ENCODE peak calls at places on chromosomes 6 and 20, in seven cellular contexts. B is endodermal cell, O is fibroblast of mammary gland, R is GM12865, U is cardiac fibroblast, V is Panc1, N is MM.1S. T is an unnamed sample.

GRCh38 chr6:6696867-6697531 is 108.5 kb downstream of the LY86 start:
- DNase-seq in B (peak), O (peak), R (peak), U (peak), V (no peak), N (no peak), T (peak)

GRCh38 chr6:57224769-57225515 is 2.8 kb upstream of the RAB23 start:
- DNase-seq in B (no peak), O (peak), R (no peak), U (peak), V (no peak), N (no peak), T (peak)

GRCh38 chr20:62225820-62226635 is 6.0 kb upstream of the HRH3 start:
- DNase-seq in B (no peak), O (no peak), R (no peak), U (no peak), V (no peak), N (no peak), T (no peak)

GRCh38 chr6:32195652-32195901 is 3.1 kb upstream of the GPSM3 start:
- DNase-seq in B (peak), O (peak), R (peak), U (peak), V (peak), N (peak), T (peak)

GRCh38 chr6:86153529-86153928 is 510.8 kb upstream of the SYNCRIP start:
- DNase-seq in B (no peak), O (no peak), R (no peak), U (no peak), V (no peak), N (no peak), T (no peak)

GRCh38 chr20:62953167-62953838 is 794 bp downstream of the SLC17A9 start:
- DNase-seq in B (peak), O (no peak), R (peak), U (no peak), V (no peak), N (no peak), T (peak)

GRCh38 chr6:153032255-153032882 is 29.9 kb upstream of the MTRF1L start:
- DNase-seq in B (no peak), O (peak), R (peak), U (peak), V (no peak), N (peak), T (peak)

GRCh38 chr6:16735014-16735413 is 26.2 kb downstream of the ATXN1 start:
- DNase-seq in B (no peak), O (no peak), R (no peak), U (no peak), V (no peak), N (no peak), T (no peak)

GRCh38 chr6:90135672-90136071 is 161.0 kb downstream of the BACH2 start:
- DNase-seq in B (no peak), O (peak), R (no peak), U (peak), V (no peak), N (no peak), T (peak)

GRCh38 chr20:51698252-51698651 is 69.9 kb downstream of the ATP9A start:
- DNase-seq in B (no peak), O (no peak), R (no peak), U (no peak), V (no peak), N (no peak), T (no peak)

GRCh38 chr6:158311193-158311592 is 1.1 kb upstream of the TULP4 start:
- DNase-seq in B (no peak), O (peak), R (no peak), U (peak), V (no peak), N (no peak), T (no peak)

GRCh38 chr20:46649650-46649949 is 1.7 kb downstream of the SLC13A3 start:
- DNase-seq in B (no peak), O (no peak), R (no peak), U (no peak), V (no peak), N (no peak), T (no peak)

GRCh38 chr20:46649965-46650542 is 1.2 kb downstream of the SLC13A3 start:
- DNase-seq in B (no peak), O (no peak), R (no peak), U (no peak), V (no peak), N (no peak), T (no peak)

GRCh38 chr20:46650575-46651090 is 626 bp downstream of the SLC13A3 start:
- DNase-seq in B (no peak), O (no peak), R (no peak), U (no peak), V (no peak), N (no peak), T (no peak)

GRCh38 chr20:46647469-46647868 is 3.8 kb downstream of the SLC13A3 start:
- DNase-seq in B (no peak), O (no peak), R (no peak), U (no peak), V (no peak), N (no peak), T (no peak)

GRCh38 chr20:46648903-46649649 is 2.2 kb downstream of the SLC13A3 start:
- DNase-seq in B (peak), O (no peak), R (peak), U (no peak), V (no peak), N (no peak), T (no peak)
- TF ChIP-seq CTCF in B (peak), O (no peak), R (peak), U (no peak), V (no peak), N (no peak), T (no peak)

DNA sequence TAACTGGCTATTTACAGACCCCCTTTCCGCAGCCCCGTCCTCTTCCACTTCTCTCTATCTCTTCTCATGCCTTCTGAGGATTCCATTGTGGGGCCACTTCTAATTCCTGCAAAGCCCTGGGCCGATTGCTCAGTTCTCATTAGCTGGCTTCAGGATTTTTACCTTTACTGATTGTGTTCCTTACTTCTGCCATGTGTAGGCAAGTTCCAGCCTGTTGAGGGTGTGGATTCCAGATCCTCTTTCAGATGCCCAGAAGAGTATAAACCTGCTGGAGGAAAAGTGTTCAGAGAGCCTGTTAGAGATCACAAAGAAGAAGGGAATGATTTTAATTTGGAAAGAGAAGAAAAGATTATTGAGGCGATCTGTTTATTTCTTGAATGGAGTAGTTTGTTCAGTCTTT is 5.4 kb downstream of the DSE start:
- DNase-seq in B (no peak), O (no peak), R (no peak), U (no peak), V (no peak), N (no peak), T (no peak)
- H3K4me3 ChIP-seq in B (no peak), O (no peak), R (no peak), U (no peak), V (no peak), N (no peak), T (no peak)

GRCh38 chr6:166772518-166772917 is 145.5 kb upstream of the RPS6KA2 start:
- DNase-seq in B (peak), O (no peak), R (no peak), U (no peak), V (no peak), N (no peak), T (no peak)
- TF ChIP-seq CTCF in B (peak), O (peak), R (no peak), U (peak), V (peak), N (no peak), T (no peak)

GRCh38 chr20:46120136-46120535 is 2.0 kb downstream of the CD40 start:
- DNase-seq in B (no peak), O (no peak), R (no peak), U (no peak), V (no peak), N (no peak), T (no peak)

GRCh38 chr20:46118481-46119020 is 437 bp downstream of the CD40 start:
- DNase-seq in B (peak), O (peak), R (peak), U (no peak), V (no peak), N (peak), T (no peak)

GRCh38 chr20:46119028-46119546 is 973 bp downstream of the CD40 start:
- DNase-seq in B (no peak), O (no peak), R (peak), U (no peak), V (no peak), N (no peak), T (no peak)

GRCh38 chr20:46117704-46118467 is at the start of gene CD40:
- DNase-seq in B (peak), O (peak), R (peak), U (peak), V (peak), N (peak), T (peak)

DNA sequence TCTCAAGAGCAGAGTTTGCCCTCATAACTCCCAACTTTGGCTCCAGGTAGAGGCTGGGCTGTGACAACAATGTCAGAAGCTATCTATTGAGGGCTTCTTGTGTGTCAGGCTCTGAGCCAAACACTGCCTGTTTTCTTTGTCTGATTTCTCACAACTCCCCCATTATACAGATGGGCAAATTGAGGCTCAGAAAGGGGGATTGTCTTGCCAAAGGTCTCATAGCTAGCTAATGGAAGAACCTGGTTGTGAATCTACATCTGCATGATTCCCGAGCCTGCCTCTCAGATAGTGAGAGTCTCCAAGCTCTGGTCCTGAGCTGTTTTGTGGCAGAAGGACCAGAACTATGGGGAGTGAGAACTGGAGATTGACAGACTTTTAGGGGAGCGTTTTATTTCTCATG is 1.4 kb downstream of the CD40 start:
- DNase-seq in B (no peak), O (no peak), R (no peak), U (no peak), V (no peak), N (no peak), T (no peak)
- H3K4me3 ChIP-seq in B (no peak), O (no peak), R (peak), U (no peak), V (no peak), N (peak), T (no peak)

GRCh38 chr6:155495011-155495768 is 39.6 kb upstream of the NOX3 start:
- DNase-seq in B (peak), O (peak), R (no peak), U (peak), V (no peak), N (no peak), T (peak)
- TF ChIP-seq CTCF in B (peak), O (peak), R (no peak), U (peak), V (peak), N (no peak), T (peak)

T was measured in AG10803.